ENCODE peak calls at places on chromosomes 7 and 10, in eight cellular contexts. One of them, this sample, is unnamed.

GRCh38 chr10:72315611-72316385 is 38.9 kb downstream of the DNAJB12 start:
- DNase-seq in spleen: peak
- DNase-seq in ovary: peak
- DNase-seq in A549: peak
- DNase-seq in esophagus muscularis mucosa: no peak
- DNase-seq in Peyer's patch: no peak
- DNase-seq in endothelial cell of umbilical vein: peak
- DNase-seq in body of pancreas: peak
- DNase-seq in this sample: no peak

GRCh38 chr10:92712016-92712889 is 22.5 kb downstream of the HHEX start:
- DNase-seq in body of pancreas: no peak
- DNase-seq in spleen: no peak
- DNase-seq in A549: no peak
- DNase-seq in ovary: no peak
- DNase-seq in Peyer's patch: peak
- DNase-seq in endothelial cell of umbilical vein: peak
- DNase-seq in esophagus muscularis mucosa: peak
- DNase-seq in this sample: no peak

GRCh38 chr7:75038508-75038907 is 35.1 kb downstream of the RCC1L start:
- DNase-seq in ovary: no peak
- DNase-seq in body of pancreas: no peak
- DNase-seq in esophagus muscularis mucosa: no peak
- DNase-seq in spleen: no peak
- DNase-seq in endothelial cell of umbilical vein: no peak
- DNase-seq in A549: no peak
- DNase-seq in Peyer's patch: no peak
- DNase-seq in this sample: no peak

GRCh38 chr7:96410440-96410839 is 88.5 kb upstream of the SLC25A13 start:
- DNase-seq in ovary: no peak
- DNase-seq in Peyer's patch: no peak
- DNase-seq in A549: no peak
- DNase-seq in spleen: no peak
- DNase-seq in body of pancreas: no peak
- DNase-seq in esophagus muscularis mucosa: no peak
- DNase-seq in endothelial cell of umbilical vein: no peak
- DNase-seq in this sample: no peak

GRCh38 chr7:140512317-140513000 is 33.2 kb upstream of the MKRN1 start:
- DNase-seq in spleen: no peak
- DNase-seq in esophagus muscularis mucosa: no peak
- DNase-seq in Peyer's patch: peak
- DNase-seq in ovary: peak
- DNase-seq in A549: peak
- DNase-seq in endothelial cell of umbilical vein: no peak
- DNase-seq in body of pancreas: peak
- DNase-seq in this sample: no peak

GRCh38 chr7:51647931-51648351 is 331.3 kb upstream of the COBL start:
- DNase-seq in ovary: peak
- DNase-seq in body of pancreas: peak
- DNase-seq in esophagus muscularis mucosa: no peak
- DNase-seq in A549: no peak
- DNase-seq in Peyer's patch: peak
- DNase-seq in spleen: no peak
- DNase-seq in endothelial cell of umbilical vein: no peak
- DNase-seq in this sample: no peak

GRCh38 chr10:80405636-80406035 is 2.7 kb upstream of the PRXL2A start:
- DNase-seq in esophagus muscularis mucosa: no peak
- DNase-seq in endothelial cell of umbilical vein: no peak
- DNase-seq in ovary: no peak
- DNase-seq in body of pancreas: no peak
- DNase-seq in Peyer's patch: no peak
- DNase-seq in spleen: no peak
- DNase-seq in A549: no peak
- DNase-seq in this sample: no peak

GRCh38 chr7:99028261-99028971 is 115.5 kb downstream of the SMURF1 start:
- DNase-seq in Peyer's patch: peak
- DNase-seq in ovary: peak
- DNase-seq in A549: no peak
- DNase-seq in body of pancreas: no peak
- DNase-seq in esophagus muscularis mucosa: no peak
- DNase-seq in endothelial cell of umbilical vein: no peak
- DNase-seq in spleen: no peak
- DNase-seq in this sample: no peak

GRCh38 chr10:2760736-2761135 is 306.6 kb upstream of the PFKP start:
- DNase-seq in esophagus muscularis mucosa: no peak
- DNase-seq in spleen: no peak
- DNase-seq in A549: peak
- DNase-seq in ovary: no peak
- DNase-seq in Peyer's patch: no peak
- DNase-seq in body of pancreas: no peak
- DNase-seq in endothelial cell of umbilical vein: no peak
- DNase-seq in this sample: no peak

GRCh38 chr10:102917962-102918816 is at the start of gene CNNM2:
- DNase-seq in body of pancreas: peak
- DNase-seq in esophagus muscularis mucosa: peak
- DNase-seq in spleen: peak
- DNase-seq in Peyer's patch: peak
- DNase-seq in endothelial cell of umbilical vein: peak
- DNase-seq in A549: peak
- DNase-seq in ovary: peak
- DNase-seq in this sample: peak
- TF ChIP-seq POLR2A in body of pancreas: peak
- TF ChIP-seq POLR2A in esophagus muscularis mucosa: no peak
- TF ChIP-seq POLR2A in spleen: no peak
- TF ChIP-seq POLR2A in Peyer's patch: peak
- TF ChIP-seq POLR2A in endothelial cell of umbilical vein: peak
- TF ChIP-seq POLR2A in A549: peak
- TF ChIP-seq POLR2A in ovary: peak
- TF ChIP-seq POLR2A in this sample: peak

GRCh38 chr7:106283831-106284515 is 810 bp downstream of the NAMPT start:
- DNase-seq in ovary: peak
- DNase-seq in endothelial cell of umbilical vein: peak
- DNase-seq in A549: peak
- DNase-seq in spleen: no peak
- DNase-seq in body of pancreas: peak
- DNase-seq in esophagus muscularis mucosa: no peak
- DNase-seq in Peyer's patch: peak
- DNase-seq in this sample: peak

GRCh38 chr7:106284516-106285050 is at the start of gene NAMPT:
- DNase-seq in body of pancreas: no peak
- DNase-seq in esophagus muscularis mucosa: no peak
- DNase-seq in Peyer's patch: peak
- DNase-seq in spleen: no peak
- DNase-seq in endothelial cell of umbilical vein: peak
- DNase-seq in ovary: peak
- DNase-seq in A549: no peak
- DNase-seq in this sample: peak

GRCh38 chr7:106285801-106286492 is 1.2 kb upstream of the NAMPT start:
- DNase-seq in body of pancreas: no peak
- DNase-seq in A549: no peak
- DNase-seq in ovary: no peak
- DNase-seq in spleen: no peak
- DNase-seq in Peyer's patch: no peak
- DNase-seq in esophagus muscularis mucosa: no peak
- DNase-seq in endothelial cell of umbilical vein: peak
- DNase-seq in this sample: no peak

GRCh38 chr7:106283501-106283830 is 1.3 kb downstream of the NAMPT start:
- DNase-seq in Peyer's patch: no peak
- DNase-seq in endothelial cell of umbilical vein: no peak
- DNase-seq in esophagus muscularis mucosa: no peak
- DNase-seq in body of pancreas: no peak
- DNase-seq in A549: no peak
- DNase-seq in ovary: no peak
- DNase-seq in spleen: no peak
- DNase-seq in this sample: no peak

DNA sequence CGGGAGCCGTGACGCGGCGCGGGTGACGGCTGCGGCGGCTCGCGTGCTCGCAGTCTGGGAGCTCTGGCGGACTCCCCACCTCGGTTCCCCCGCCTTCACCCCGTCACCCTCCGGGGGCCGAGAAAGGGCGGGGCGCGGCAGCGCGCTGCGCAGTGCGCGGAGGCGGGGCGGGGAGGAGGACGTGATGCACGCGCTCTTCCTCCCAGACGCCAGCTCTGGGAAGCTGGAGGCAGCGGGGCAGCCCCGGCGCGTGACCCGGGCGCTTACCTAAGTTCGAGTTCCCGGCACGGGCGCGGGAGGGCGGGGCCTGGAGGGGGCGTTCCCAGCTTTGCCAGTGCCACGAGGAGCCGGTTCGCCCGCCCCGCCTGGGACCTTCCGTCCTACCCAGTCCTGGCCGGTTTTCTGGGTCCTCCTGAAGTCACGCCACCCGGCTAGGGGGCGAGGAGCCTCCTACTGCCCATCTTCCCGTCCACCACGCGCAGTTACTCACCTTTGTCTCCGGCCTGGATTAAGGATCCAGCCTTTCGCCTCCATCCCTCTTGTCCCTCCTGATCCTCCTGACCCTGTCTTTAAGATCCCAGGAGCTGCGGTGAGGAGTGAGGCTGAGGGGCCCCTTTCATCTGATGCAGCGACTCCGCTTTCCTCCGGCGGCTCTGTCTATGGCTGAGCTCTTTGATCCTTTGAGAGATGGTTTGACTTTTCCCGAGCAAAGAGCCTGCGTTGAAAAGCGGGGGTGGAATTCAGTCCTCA is 443 bp upstream of the NAMPT start:
- DNase-seq in A549: peak
- DNase-seq in body of pancreas: peak
- DNase-seq in spleen: peak
- DNase-seq in endothelial cell of umbilical vein: peak
- DNase-seq in Peyer's patch: peak
- DNase-seq in ovary: peak
- DNase-seq in esophagus muscularis mucosa: peak
- DNase-seq in this sample: peak
- TF ChIP-seq POLR2A in A549: peak
- TF ChIP-seq POLR2A in body of pancreas: peak
- TF ChIP-seq POLR2A in spleen: no peak
- TF ChIP-seq POLR2A in endothelial cell of umbilical vein: peak
- TF ChIP-seq POLR2A in Peyer's patch: peak
- TF ChIP-seq POLR2A in ovary: peak
- TF ChIP-seq POLR2A in esophagus muscularis mucosa: peak
- TF ChIP-seq POLR2A in this sample: peak

DNA sequence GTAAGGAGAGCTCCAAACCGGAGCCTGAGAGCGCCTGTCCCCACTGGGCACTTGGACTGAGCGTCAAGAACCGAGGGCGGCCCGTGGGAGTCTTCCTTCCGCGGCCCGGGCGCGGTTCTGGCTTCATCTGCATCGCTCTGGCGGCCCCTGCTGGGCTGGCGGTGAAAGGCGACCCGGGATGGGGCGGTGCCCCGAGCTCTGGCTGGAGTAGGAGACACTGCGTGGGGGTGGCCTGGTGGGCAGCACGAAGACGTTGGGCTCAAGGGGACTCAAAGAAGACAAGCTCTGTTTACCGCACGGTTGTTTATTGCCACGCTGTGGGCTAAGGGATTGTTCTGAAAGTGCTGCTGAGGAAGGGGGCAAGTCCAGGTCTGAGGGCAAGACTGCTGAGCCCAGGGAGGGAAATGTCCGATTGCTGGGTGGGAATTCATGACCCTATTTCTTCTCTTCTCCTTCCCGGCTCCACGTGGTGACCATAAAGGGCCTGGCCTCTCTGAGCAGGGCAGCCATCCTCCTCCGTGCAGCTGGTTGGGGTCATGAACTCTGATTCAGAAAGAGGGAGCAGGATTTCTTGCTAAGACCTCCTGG is 29.8 kb downstream of the PLAU start:
- DNase-seq in esophagus muscularis mucosa: peak
- DNase-seq in ovary: peak
- DNase-seq in Peyer's patch: peak
- DNase-seq in body of pancreas: peak
- DNase-seq in spleen: peak
- DNase-seq in endothelial cell of umbilical vein: peak
- DNase-seq in A549: peak
- DNase-seq in this sample: peak
- TF ChIP-seq POLR2A in esophagus muscularis mucosa: no peak
- TF ChIP-seq POLR2A in ovary: no peak
- TF ChIP-seq POLR2A in Peyer's patch: no peak
- TF ChIP-seq POLR2A in body of pancreas: no peak
- TF ChIP-seq POLR2A in spleen: no peak
- TF ChIP-seq POLR2A in endothelial cell of umbilical vein: no peak
- TF ChIP-seq POLR2A in A549: no peak
- TF ChIP-seq POLR2A in this sample: no peak

DNA sequence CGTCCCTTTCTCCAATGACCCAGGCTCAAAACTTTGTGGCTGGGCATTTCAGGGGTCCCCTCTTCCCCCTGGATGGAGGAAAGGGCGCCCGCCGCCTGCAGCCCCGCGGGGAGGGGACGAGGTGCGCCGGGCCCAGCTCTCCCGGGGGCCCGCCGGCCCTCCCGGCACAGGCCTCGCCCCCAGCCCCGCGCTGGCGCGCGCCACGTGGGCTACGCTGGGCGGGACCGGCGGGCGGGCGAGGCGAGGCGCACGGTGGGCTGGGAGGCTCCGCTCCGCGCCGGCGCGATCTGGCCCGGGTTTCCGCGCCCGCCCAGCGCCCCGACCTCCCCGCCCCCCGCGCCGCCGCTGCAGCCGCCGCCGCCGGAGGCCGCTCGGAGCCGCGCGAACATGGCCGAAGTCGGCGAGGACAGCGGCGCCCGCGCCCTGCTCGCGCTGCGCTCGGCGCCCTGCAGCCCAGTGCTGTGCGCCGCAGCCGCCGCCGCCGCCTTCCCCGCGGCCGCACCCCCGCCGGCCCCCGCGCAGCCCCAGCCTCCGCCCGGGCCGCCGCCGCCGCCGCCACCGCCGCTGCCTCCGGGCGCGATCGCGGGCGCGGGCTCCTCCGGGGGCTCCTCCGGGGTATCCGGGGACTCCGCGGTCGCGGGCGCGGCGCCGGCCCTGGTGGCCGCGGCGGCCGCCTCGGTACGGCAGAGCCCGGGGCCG is at the start of gene FOXK1:
- DNase-seq in body of pancreas: peak
- DNase-seq in A549: peak
- DNase-seq in Peyer's patch: peak
- DNase-seq in ovary: peak
- DNase-seq in spleen: peak
- DNase-seq in esophagus muscularis mucosa: no peak
- DNase-seq in endothelial cell of umbilical vein: peak
- DNase-seq in this sample: peak
- TF ChIP-seq POLR2A in body of pancreas: peak
- TF ChIP-seq POLR2A in A549: peak
- TF ChIP-seq POLR2A in Peyer's patch: peak
- TF ChIP-seq POLR2A in ovary: peak
- TF ChIP-seq POLR2A in spleen: peak
- TF ChIP-seq POLR2A in esophagus muscularis mucosa: no peak
- TF ChIP-seq POLR2A in endothelial cell of umbilical vein: peak
- TF ChIP-seq POLR2A in this sample: peak